ENCODE peak calls at places on chromosomes 5 and 9, in four cellular contexts. O is SJSA1, Y is globus pallidus, T is iris pigment epithelial cell. C is an unnamed sample.

GRCh38 chr9:37602817-37603216 is 10.4 kb upstream of the TOMM5 start:
- DNase-seq in T (no peak), O (no peak), Y (no peak), C (no peak)

GRCh38 chr9:130122465-130122864 is 49.7 kb upstream of the NCS1 start:
- DNase-seq in T (no peak), O (no peak), Y (no peak), C (no peak)

GRCh38 chr5:56172225-56172624 is 60.9 kb downstream of the ANKRD55 start:
- DNase-seq in Y (no peak), O (no peak), T (peak), C (no peak)

GRCh38 chr5:97162045-97162444 is 19.6 kb upstream of the LIX1 start:
- DNase-seq in Y (peak), T (peak), O (peak), C (peak)

GRCh38 chr5:81156732-81157131 is 76.4 kb upstream of the CKMT2 start:
- DNase-seq in Y (no peak), O (no peak), T (no peak), C (peak)

GRCh38 chr5:135491038-135491551 is 38.9 kb upstream of the TIFAB start:
- DNase-seq in T (no peak), O (no peak), Y (no peak), C (no peak)

GRCh38 chr9:100170085-100170484 is 71.0 kb downstream of the INVS start:
- DNase-seq in O (no peak), Y (no peak), T (peak), C (no peak)

GRCh38 chr5:106481375-106481774 is 1189.4 kb downstream of the EFNA5 start:
- DNase-seq in Y (no peak), O (no peak), T (peak), C (no peak)

GRCh38 chr9:127972316-127972871 is 8.4 kb downstream of the EEIG1 start:
- DNase-seq in O (no peak), T (no peak), Y (peak), C (no peak)

GRCh38 chr9:124174385-124174784 is 83.4 kb upstream of the NEK6 start:
- DNase-seq in T (no peak), O (no peak), Y (no peak), C (no peak)

GRCh38 chr5:67052034-67052433 is 144.6 kb downstream of the CD180 start:
- DNase-seq in O (no peak), Y (no peak), T (peak), C (no peak)

GRCh38 chr5:1462358-1462757 is 17.1 kb upstream of the SLC6A3 start:
- DNase-seq in O (no peak), T (no peak), Y (no peak), C (no peak)

GRCh38 chr5:150412319-150413175 is at the start of gene CD74:
- DNase-seq in T (peak), O (peak), Y (peak), C (peak)

GRCh38 chr5:94830520-94830919 is 212.1 kb downstream of the SLF1 start:
- DNase-seq in O (no peak), T (peak), Y (peak), C (peak)

GRCh38 chr5:150692276-150692675 is 8.6 kb downstream of the RBM22 start:
- DNase-seq in Y (no peak), O (no peak), T (no peak), C (no peak)

GRCh38 chr5:45793638-45794532 is 97.7 kb upstream of the HCN1 start:
- DNase-seq in Y (no peak), O (no peak), T (no peak), C (no peak)

GRCh38 chr5:80620206-80620605 is 34.2 kb upstream of the MSH3 start:
- DNase-seq in T (peak), O (peak), Y (no peak), C (no peak)

GRCh38 chr5:143629871-143630658 is 181.9 kb upstream of the HMHB1 start:
- DNase-seq in Y (no peak), O (peak), T (peak), C (no peak)

GRCh38 chr9:38257626-38258215 is 134.8 kb upstream of the ALDH1B1 start:
- DNase-seq in T (no peak), Y (no peak), O (no peak), C (no peak)

GRCh38 chr9:16062542-16063240 is 509.8 kb downstream of the CCDC171 start:
- DNase-seq in O (peak), T (peak), Y (no peak), C (no peak)

GRCh38 chr5:72009280-72009679 is 98.0 kb upstream of the MAP1B start:
- DNase-seq in Y (no peak), O (no peak), T (no peak), C (no peak)

GRCh38 chr5:373710-374602 is 52.4 kb downstream of the AHRR start:
- DNase-seq in Y (no peak), O (peak), T (peak), C (no peak)

GRCh38 chr9:22030101-22030598 is 21.0 kb upstream of the CDKN2B start:
- DNase-seq in Y (no peak), O (peak), T (peak), C (peak)

GRCh38 chr5:134462761-134463160 is 51.1 kb upstream of the CDKN2AIPNL start:
- DNase-seq in T (no peak), O (no peak), Y (no peak), C (no peak)

GRCh38 chr9:20084125-20084524 is 295.3 kb upstream of the SLC24A2 start:
- DNase-seq in T (no peak), O (no peak), Y (no peak), C (no peak)

GRCh38 chr5:54738118-54738972 is 220.8 kb downstream of the SNX18 start:
- DNase-seq in Y (peak), O (peak), T (peak), C (no peak)

GRCh38 chr5:154850255-154851062 is at the start of gene FAXDC2:
- DNase-seq in T (peak), O (peak), Y (peak), C (no peak)

GRCh38 chr5:151694035-151694485 is 7.3 kb upstream of the SPARC start:
- DNase-seq in T (peak), Y (peak), O (no peak), C (no peak)

GRCh38 chr9:37486616-37487544 is 1.1 kb downstream of the POLR1E start:
- DNase-seq in T (peak), Y (peak), O (peak), C (no peak)

GRCh38 chr9:32644698-32645097 is 9.2 kb upstream of the TAF1L start:
- DNase-seq in T (peak), Y (no peak), O (no peak), C (no peak)

GRCh38 chr5:52794519-52794918 is 6.8 kb downstream of the ITGA1 start:
- DNase-seq in T (peak), O (no peak), Y (no peak), C (no peak)

GRCh38 chr5:17374973-17375844 is 122.8 kb upstream of the TAF11L2 start:
- DNase-seq in T (peak), O (peak), Y (no peak), C (no peak)

GRCh38 chr9:114011313-114011712 is 66.8 kb downstream of the AMBP start:
- DNase-seq in T (no peak), Y (no peak), O (no peak), C (no peak)